ENCODE peak calls at places on chromosomes 3 and 15, in five cellular contexts. W is heart right ventricle, X is GM06990, I is lung microvascular endothelial cell, L is fibroblast of the conjunctiva. Q is an unnamed sample.

GRCh38 chr3:120089089-120089488 is 5.2 kb downstream of the GSK3B start:
- DNase-seq in L (no peak), W (no peak), X (no peak), I (no peak), Q (no peak)

GRCh38 chr3:184315506-184315867 is 1.1 kb downstream of the EIF4G1 start:
- DNase-seq in X (no peak), L (no peak), W (no peak), I (no peak), Q (no peak)

GRCh38 chr3:122754867-122755835 is 38.5 kb downstream of the HSPBAP1 start:
- DNase-seq in L (peak), X (no peak), I (peak), W (no peak), Q (no peak)

GRCh38 chr3:103499967-103500366 is 1065.2 kb downstream of the ZPLD1 start:
- DNase-seq in L (no peak), W (no peak), X (no peak), I (no peak), Q (no peak)

GRCh38 chr3:186980989-186981388 is 50.7 kb downstream of the ST6GAL1 start:
- DNase-seq in X (no peak), W (no peak), I (no peak), L (no peak), Q (no peak)

GRCh38 chr3:41241800-41242571 is 42.7 kb downstream of the CTNNB1 start:
- DNase-seq in W (no peak), X (no peak), I (no peak), L (no peak), Q (no peak)

GRCh38 chr15:72859757-72860145 is 76.2 kb upstream of the ADPGK start:
- DNase-seq in X (no peak), L (no peak), I (no peak), W (no peak), Q (no peak)

GRCh38 chr15:43702174-43702573 is 8.5 kb downstream of the CKMT1A start:
- DNase-seq in X (no peak), I (no peak), W (no peak), L (no peak), Q (no peak)

GRCh38 chr3:183301937-183302580 is 49.0 kb downstream of the B3GNT5 start:
- DNase-seq in X (no peak), I (peak), L (no peak), W (no peak), Q (no peak)

GRCh38 chr3:111781561-111782446 is 77.3 kb upstream of the PHLDB2 start:
- DNase-seq in L (no peak), W (no peak), I (no peak), X (no peak), Q (no peak)

GRCh38 chr3:9396301-9396631 is 1.1 kb upstream of the SETD5 start:
- DNase-seq in L (peak), I (peak), X (no peak), W (no peak), Q (no peak)

GRCh38 chr15:69666441-69666882 is 213.8 kb downstream of the RPLP1 start:
- DNase-seq in I (no peak), L (no peak), X (peak), W (no peak), Q (peak)

GRCh38 chr15:101646652-101647051 is 5.5 kb downstream of the TM2D3 start:
- DNase-seq in L (no peak), W (peak), X (no peak), I (no peak), Q (peak)

GRCh38 chr3:52140792-52141191 is 13.4 kb downstream of the POC1A start:
- DNase-seq in I (no peak), W (no peak), X (no peak), L (no peak), Q (no peak)

GRCh38 chr3:15330031-15330596 is 2.3 kb downstream of the SH3BP5 start:
- DNase-seq in W (no peak), L (peak), X (no peak), I (peak), Q (peak)

GRCh38 chr3:5292512-5292911 is 105.0 kb downstream of the EDEM1 start:
- DNase-seq in W (no peak), X (no peak), I (no peak), L (no peak), Q (no peak)

GRCh38 chr15:99366013-99366412 is 114.7 kb downstream of the LRRC28 start:
- DNase-seq in L (no peak), I (no peak), X (no peak), W (no peak), Q (no peak)

GRCh38 chr3:24343084-24343783 is 151.4 kb downstream of the THRB start:
- DNase-seq in X (no peak), W (no peak), L (peak), I (no peak), Q (no peak)

GRCh38 chr15:36313881-36314280 is 265.5 kb upstream of the CDIN1 start:
- DNase-seq in W (no peak), L (no peak), I (no peak), X (no peak), Q (no peak)

GRCh38 chr15:62503451-62503850 is 338.4 kb upstream of the C2CD4B start:
- DNase-seq in I (peak), W (no peak), L (no peak), X (no peak), Q (no peak)

GRCh38 chr3:3998140-3998977 is 199.1 kb downstream of the LRRN1 start:
- DNase-seq in L (peak), I (peak), W (no peak), X (peak), Q (no peak)

GRCh38 chr15:99466701-99467337 is 99.0 kb upstream of the MEF2A start:
- DNase-seq in I (peak), L (no peak), W (no peak), X (no peak), Q (no peak)

Q was measured in left ventricle myocardium inferior.